ENCODE peak calls at places on chromosomes 1 and 21, in four cellular contexts. P is H1, R is A549, X is K562. U is an unnamed sample.

GRCh38 chr1:20660363-20661234 is 570 bp downstream of the DDOST start:
- DNase-seq in P (no peak), R (no peak), X (no peak), U (no peak)

GRCh38 chr21:44857127-44857892 is 16.2 kb downstream of the PTTG1IP start:
- DNase-seq in P (no peak), R (no peak), X (no peak), U (no peak)

GRCh38 chr1:212473729-212474128 is 41.0 kb downstream of the NENF start:
- DNase-seq in P (no peak), R (no peak), X (no peak), U (no peak)

GRCh38 chr1:108750476-108751191 is 4.2 kb downstream of the STXBP3 start:
- DNase-seq in P (no peak), R (no peak), X (no peak), U (no peak)

GRCh38 chr1:182249201-182249676 is 142.4 kb downstream of the GLUL start:
- DNase-seq in P (no peak), R (no peak), X (peak), U (peak)

GRCh38 chr1:93079685-93080141 is 630 bp downstream of the MTF2 start:
- DNase-seq in P (peak), R (no peak), X (peak), U (no peak)

GRCh38 chr1:221543529-221544120 is 198.3 kb downstream of the DUSP10 start:
- DNase-seq in P (no peak), R (peak), X (peak), U (no peak)

GRCh38 chr1:225996946-225997545 is 2.1 kb downstream of the SDE2 start:
- DNase-seq in P (no peak), R (no peak), X (no peak), U (no peak)

GRCh38 chr1:151255381-151255780 is 847 bp downstream of the PSMD4 start:
- DNase-seq in P (no peak), R (no peak), X (no peak), U (no peak)

GRCh38 chr1:110243146-110243545 is 33.0 kb downstream of the KCNC4 start:
- DNase-seq in P (no peak), R (no peak), X (no peak), U (no peak)

GRCh38 chr21:31218830-31219608 is 125.0 kb downstream of the TIAM1 start:
- DNase-seq in P (no peak), R (no peak), X (no peak), U (no peak)

GRCh38 chr1:168529533-168529932 is 14.3 kb downstream of the XCL2 start:
- DNase-seq in P (no peak), R (no peak), X (no peak), U (no peak)

GRCh38 chr1:72516826-72517225 is 234.5 kb upstream of the NEGR1 start:
- DNase-seq in P (no peak), R (no peak), X (no peak), U (no peak)

GRCh38 chr21:45977396-45977795 is 4.2 kb upstream of the COL6A1 start:
- DNase-seq in P (peak), R (no peak), X (no peak), U (no peak)

GRCh38 chr1:175823401-175823800 is 80.0 kb upstream of the TNR start:
- DNase-seq in P (no peak), R (no peak), X (no peak), U (no peak)

GRCh38 chr1:156458181-156458503 is 42.4 kb downstream of the MEF2D start:
- DNase-seq in P (no peak), R (peak), X (no peak), U (no peak)

GRCh38 chr21:31351438-31351837 is 7.4 kb upstream of the TIAM1 start:
- DNase-seq in P (no peak), R (no peak), X (no peak), U (no peak)

GRCh38 chr1:17572264-17572985 is 32.9 kb downstream of the ARHGEF10L start:
- DNase-seq in P (no peak), R (no peak), X (peak), U (no peak)

GRCh38 chr1:58908539-58909161 is 124.8 kb upstream of the JUN start:
- DNase-seq in P (no peak), R (no peak), X (no peak), U (peak)

GRCh38 chr1:15994590-15995351 is 9.3 kb upstream of the SRARP start:
- DNase-seq in P (no peak), R (peak), X (peak), U (peak)
- TF ChIP-seq HDAC2 in P (no peak), R (no peak), X (no peak), U (peak)

DNA sequence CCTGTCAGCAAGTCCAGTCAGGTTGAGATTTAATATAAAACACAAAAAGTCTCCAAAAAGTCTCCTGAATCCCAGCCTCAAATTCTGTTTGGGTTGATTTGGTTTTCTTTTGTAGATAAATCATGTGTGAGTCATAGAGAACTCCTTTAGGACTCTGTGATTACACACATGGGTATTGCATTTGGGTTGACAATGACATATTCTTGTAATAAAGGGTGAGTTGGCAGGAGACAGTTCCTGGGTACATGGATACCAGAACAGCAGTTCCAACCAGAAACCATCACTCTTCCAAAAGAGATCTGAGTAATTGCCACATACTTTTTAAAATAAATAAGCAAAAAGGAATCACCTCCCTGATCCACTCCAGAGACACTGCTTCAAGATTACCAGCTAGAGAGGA is 8.9 kb downstream of the CR2 start:
- DNase-seq in P (no peak), R (no peak), X (peak), U (no peak)
- TF ChIP-seq PHF8 in P (no peak), R (no peak), X (no peak), U (no peak)

GRCh38 chr1:30277415-30277814 is 446.0 kb downstream of the MATN1 start:
- DNase-seq in P (peak), R (no peak), X (no peak), U (no peak)
- TF ChIP-seq CEBPB in P (no peak), R (no peak), X (no peak), U (no peak)

GRCh38 chr1:105544475-105544874 is 1512.0 kb upstream of the PRMT6 start:
- DNase-seq in P (no peak), R (no peak), X (no peak), U (no peak)
- TF ChIP-seq HDAC2 in P (no peak), R (no peak), X (no peak), U (no peak)

DNA sequence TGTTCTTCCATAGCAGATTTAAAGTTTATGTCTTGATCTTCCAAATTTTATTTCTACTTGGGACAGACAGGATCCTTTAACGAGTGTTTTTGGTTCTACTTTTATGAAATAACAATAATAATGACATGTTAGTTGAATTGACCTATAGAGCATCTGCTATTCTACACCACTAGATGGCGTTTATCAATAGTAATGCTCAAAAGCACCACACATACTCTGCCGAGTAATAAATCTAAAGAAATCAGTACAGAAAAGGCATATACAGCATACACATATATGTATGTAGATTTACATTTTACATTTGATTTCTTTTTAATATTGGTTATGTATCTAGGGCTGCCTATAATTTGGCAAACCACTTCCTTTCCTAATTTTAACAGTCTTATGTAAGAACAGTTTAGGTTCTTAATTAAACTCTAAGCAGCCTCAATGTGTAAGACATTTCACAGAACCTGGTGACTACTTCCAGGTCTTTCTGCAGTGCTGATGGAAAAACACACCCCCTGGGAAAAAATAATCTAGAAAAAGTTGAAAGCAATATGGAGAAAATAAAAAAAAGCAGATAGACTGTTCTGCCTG is 5.9 kb upstream of the SIPA1L2 start:
- DNase-seq in P (no peak), R (peak), X (peak), U (peak)
- TF ChIP-seq PHF8 in P (no peak), R (no peak), X (no peak), U (no peak)